ENCODE peak calls at places on chromosomes 3 and 15, in ten cellular contexts. One of them, this sample, is unnamed.

GRCh38 chr3:72134989-72135451 is 350.1 kb upstream of the PROK2 start:
- DNase-seq in stimulated activated CD4-positive, alpha-beta T cell treated with anti-CD3 and anti-CD28 coated beads, Interleukin-2, amount 100 ng/mL, for 24 hours: no peak
- DNase-seq in C1 segment of cervical spinal cord: no peak
- DNase-seq in GM23248: no peak
- DNase-seq in NT2/D1: no peak
- DNase-seq in D341Med: no peak
- DNase-seq in stromal cell of bone marrow: no peak
- DNase-seq in ELF-1: no peak
- DNase-seq in sciatic nerve: no peak
- DNase-seq in activated T-cell treated with anti-CD3 and anti-CD28 coated beads for 4 hours: no peak
- DNase-seq in this sample: no peak

GRCh38 chr3:152298393-152299242 is 29.9 kb downstream of the MBNL1 start:
- DNase-seq in GM23248: peak; percentile 92
- DNase-seq in stimulated activated CD4-positive, alpha-beta T cell treated with anti-CD3 and anti-CD28 coated beads, Interleukin-2, amount 100 ng/mL, for 24 hours: peak; percentile 66
- DNase-seq in sciatic nerve: no peak
- DNase-seq in NT2/D1: no peak
- DNase-seq in ELF-1: peak; percentile 32
- DNase-seq in C1 segment of cervical spinal cord: no peak
- DNase-seq in D341Med: peak; percentile 73
- DNase-seq in activated T-cell treated with anti-CD3 and anti-CD28 coated beads for 4 hours: peak; percentile 54
- DNase-seq in stromal cell of bone marrow: peak; percentile 90
- DNase-seq in this sample: peak; percentile 98

GRCh38 chr15:86690566-86690965 is 610.9 kb downstream of the AGBL1 start:
- DNase-seq in GM23248: no peak
- DNase-seq in C1 segment of cervical spinal cord: no peak
- DNase-seq in stimulated activated CD4-positive, alpha-beta T cell treated with anti-CD3 and anti-CD28 coated beads, Interleukin-2, amount 100 ng/mL, for 24 hours: no peak
- DNase-seq in D341Med: no peak
- DNase-seq in activated T-cell treated with anti-CD3 and anti-CD28 coated beads for 4 hours: no peak
- DNase-seq in NT2/D1: no peak
- DNase-seq in stromal cell of bone marrow: no peak
- DNase-seq in sciatic nerve: no peak
- DNase-seq in ELF-1: no peak
- DNase-seq in this sample: no peak

GRCh38 chr3:176939022-176939817 is 258.1 kb downstream of the TBL1XR1 start:
- DNase-seq in ELF-1: peak; percentile 45
- DNase-seq in stromal cell of bone marrow: peak; percentile 63
- DNase-seq in NT2/D1: peak; percentile 57
- DNase-seq in stimulated activated CD4-positive, alpha-beta T cell treated with anti-CD3 and anti-CD28 coated beads, Interleukin-2, amount 100 ng/mL, for 24 hours: peak; percentile 39
- DNase-seq in sciatic nerve: no peak
- DNase-seq in activated T-cell treated with anti-CD3 and anti-CD28 coated beads for 4 hours: peak; percentile 9
- DNase-seq in D341Med: peak; percentile 73
- DNase-seq in GM23248: peak; percentile 90
- DNase-seq in C1 segment of cervical spinal cord: no peak
- DNase-seq in this sample: peak; percentile 60

GRCh38 chr15:29935296-29936020 is 113.2 kb upstream of the TJP1 start:
- DNase-seq in NT2/D1: no peak
- DNase-seq in stimulated activated CD4-positive, alpha-beta T cell treated with anti-CD3 and anti-CD28 coated beads, Interleukin-2, amount 100 ng/mL, for 24 hours: no peak
- DNase-seq in GM23248: peak; percentile 29
- DNase-seq in ELF-1: peak; percentile 46
- DNase-seq in activated T-cell treated with anti-CD3 and anti-CD28 coated beads for 4 hours: no peak
- DNase-seq in D341Med: no peak
- DNase-seq in stromal cell of bone marrow: no peak
- DNase-seq in sciatic nerve: no peak
- DNase-seq in C1 segment of cervical spinal cord: no peak
- DNase-seq in this sample: no peak

GRCh38 chr3:61483997-61484396 is 77.4 kb upstream of the PTPRG start:
- DNase-seq in C1 segment of cervical spinal cord: no peak
- DNase-seq in stimulated activated CD4-positive, alpha-beta T cell treated with anti-CD3 and anti-CD28 coated beads, Interleukin-2, amount 100 ng/mL, for 24 hours: no peak
- DNase-seq in sciatic nerve: no peak
- DNase-seq in activated T-cell treated with anti-CD3 and anti-CD28 coated beads for 4 hours: no peak
- DNase-seq in stromal cell of bone marrow: no peak
- DNase-seq in GM23248: no peak
- DNase-seq in ELF-1: no peak
- DNase-seq in NT2/D1: no peak
- DNase-seq in D341Med: no peak
- DNase-seq in this sample: no peak

GRCh38 chr15:101248274-101248673 is 3.6 kb downstream of the CHSY1 start:
- DNase-seq in stimulated activated CD4-positive, alpha-beta T cell treated with anti-CD3 and anti-CD28 coated beads, Interleukin-2, amount 100 ng/mL, for 24 hours: no peak
- DNase-seq in NT2/D1: no peak
- DNase-seq in stromal cell of bone marrow: no peak
- DNase-seq in GM23248: no peak
- DNase-seq in D341Med: no peak
- DNase-seq in activated T-cell treated with anti-CD3 and anti-CD28 coated beads for 4 hours: no peak
- DNase-seq in C1 segment of cervical spinal cord: no peak
- DNase-seq in ELF-1: peak; percentile 57
- DNase-seq in sciatic nerve: no peak
- DNase-seq in this sample: no peak

GRCh38 chr3:194058189-194058571 is 77.8 kb upstream of the HES1 start:
- DNase-seq in sciatic nerve: peak; percentile 80
- DNase-seq in GM23248: peak; percentile 66
- DNase-seq in ELF-1: peak; percentile 83
- DNase-seq in stromal cell of bone marrow: peak; percentile 9
- DNase-seq in NT2/D1: peak; percentile 73
- DNase-seq in C1 segment of cervical spinal cord: no peak
- DNase-seq in D341Med: no peak
- DNase-seq in activated T-cell treated with anti-CD3 and anti-CD28 coated beads for 4 hours: no peak
- DNase-seq in stimulated activated CD4-positive, alpha-beta T cell treated with anti-CD3 and anti-CD28 coated beads, Interleukin-2, amount 100 ng/mL, for 24 hours: peak; percentile 28
- DNase-seq in this sample: no peak

GRCh38 chr3:184540777-184541681 is 20.6 kb upstream of the EPHB3 start:
- DNase-seq in stimulated activated CD4-positive, alpha-beta T cell treated with anti-CD3 and anti-CD28 coated beads, Interleukin-2, amount 100 ng/mL, for 24 hours: peak; percentile 81
- DNase-seq in NT2/D1: peak; percentile 73
- DNase-seq in stromal cell of bone marrow: no peak
- DNase-seq in D341Med: peak; percentile 61
- DNase-seq in sciatic nerve: peak; percentile 79
- DNase-seq in activated T-cell treated with anti-CD3 and anti-CD28 coated beads for 4 hours: peak; percentile 72
- DNase-seq in ELF-1: peak; percentile 83
- DNase-seq in GM23248: peak; percentile 57
- DNase-seq in C1 segment of cervical spinal cord: no peak
- DNase-seq in this sample: no peak

GRCh38 chr3:13544293-13544831 is 4.6 kb upstream of the FBLN2 start:
- DNase-seq in stimulated activated CD4-positive, alpha-beta T cell treated with anti-CD3 and anti-CD28 coated beads, Interleukin-2, amount 100 ng/mL, for 24 hours: peak; percentile 45
- DNase-seq in activated T-cell treated with anti-CD3 and anti-CD28 coated beads for 4 hours: peak; percentile 24
- DNase-seq in GM23248: peak; percentile 98
- DNase-seq in C1 segment of cervical spinal cord: no peak
- DNase-seq in stromal cell of bone marrow: peak; percentile 85
- DNase-seq in ELF-1: no peak
- DNase-seq in NT2/D1: no peak
- DNase-seq in sciatic nerve: no peak
- DNase-seq in D341Med: no peak
- DNase-seq in this sample: peak; percentile 75

GRCh38 chr3:185335799-185336198 is 27.1 kb upstream of the MAP3K13 start:
- DNase-seq in NT2/D1: no peak
- DNase-seq in D341Med: no peak
- DNase-seq in GM23248: peak; percentile 61
- DNase-seq in stimulated activated CD4-positive, alpha-beta T cell treated with anti-CD3 and anti-CD28 coated beads, Interleukin-2, amount 100 ng/mL, for 24 hours: no peak
- DNase-seq in ELF-1: no peak
- DNase-seq in C1 segment of cervical spinal cord: no peak
- DNase-seq in activated T-cell treated with anti-CD3 and anti-CD28 coated beads for 4 hours: no peak
- DNase-seq in sciatic nerve: no peak
- DNase-seq in stromal cell of bone marrow: no peak
- DNase-seq in this sample: no peak

GRCh38 chr3:60276615-60277014 is 974.6 kb downstream of the FHIT start:
- DNase-seq in NT2/D1: no peak
- DNase-seq in stimulated activated CD4-positive, alpha-beta T cell treated with anti-CD3 and anti-CD28 coated beads, Interleukin-2, amount 100 ng/mL, for 24 hours: no peak
- DNase-seq in ELF-1: no peak
- DNase-seq in D341Med: no peak
- DNase-seq in stromal cell of bone marrow: no peak
- DNase-seq in GM23248: no peak
- DNase-seq in sciatic nerve: no peak
- DNase-seq in activated T-cell treated with anti-CD3 and anti-CD28 coated beads for 4 hours: no peak
- DNase-seq in C1 segment of cervical spinal cord: no peak
- DNase-seq in this sample: no peak

GRCh38 chr3:71944482-71944881 is 159.5 kb upstream of the PROK2 start:
- DNase-seq in D341Med: no peak
- DNase-seq in sciatic nerve: no peak
- DNase-seq in C1 segment of cervical spinal cord: no peak
- DNase-seq in activated T-cell treated with anti-CD3 and anti-CD28 coated beads for 4 hours: no peak
- DNase-seq in stromal cell of bone marrow: no peak
- DNase-seq in ELF-1: no peak
- DNase-seq in stimulated activated CD4-positive, alpha-beta T cell treated with anti-CD3 and anti-CD28 coated beads, Interleukin-2, amount 100 ng/mL, for 24 hours: no peak
- DNase-seq in NT2/D1: no peak
- DNase-seq in GM23248: no peak
- DNase-seq in this sample: no peak

GRCh38 chr15:66923438-66923881 is 141.9 kb upstream of the SMAD3 start:
- DNase-seq in sciatic nerve: no peak
- DNase-seq in D341Med: peak; percentile 62
- DNase-seq in activated T-cell treated with anti-CD3 and anti-CD28 coated beads for 4 hours: peak; percentile 15
- DNase-seq in ELF-1: peak; percentile 76
- DNase-seq in stimulated activated CD4-positive, alpha-beta T cell treated with anti-CD3 and anti-CD28 coated beads, Interleukin-2, amount 100 ng/mL, for 24 hours: peak; percentile 47
- DNase-seq in NT2/D1: peak; percentile 79
- DNase-seq in C1 segment of cervical spinal cord: no peak
- DNase-seq in GM23248: peak; percentile 20
- DNase-seq in stromal cell of bone marrow: no peak
- DNase-seq in this sample: no peak

GRCh38 chr3:10192953-10193691 is 28.4 kb downstream of the IRAK2 start:
- DNase-seq in stimulated activated CD4-positive, alpha-beta T cell treated with anti-CD3 and anti-CD28 coated beads, Interleukin-2, amount 100 ng/mL, for 24 hours: peak; percentile 68
- DNase-seq in GM23248: peak; percentile 98
- DNase-seq in D341Med: no peak
- DNase-seq in ELF-1: peak; percentile 58
- DNase-seq in NT2/D1: peak; percentile 30
- DNase-seq in stromal cell of bone marrow: peak; percentile 85
- DNase-seq in sciatic nerve: no peak
- DNase-seq in C1 segment of cervical spinal cord: no peak
- DNase-seq in activated T-cell treated with anti-CD3 and anti-CD28 coated beads for 4 hours: peak; percentile 38
- DNase-seq in this sample: peak; percentile 91

GRCh38 chr15:31325976-31326728 is 483 bp upstream of the KLF13 start:
- DNase-seq in ELF-1: peak; percentile 99
- DNase-seq in C1 segment of cervical spinal cord: peak; percentile 91
- DNase-seq in activated T-cell treated with anti-CD3 and anti-CD28 coated beads for 4 hours: peak; percentile 100
- DNase-seq in D341Med: peak; percentile 99
- DNase-seq in NT2/D1: peak; percentile 83
- DNase-seq in sciatic nerve: peak; percentile 100
- DNase-seq in GM23248: peak; percentile 98
- DNase-seq in stromal cell of bone marrow: peak; percentile 92
- DNase-seq in stimulated activated CD4-positive, alpha-beta T cell treated with anti-CD3 and anti-CD28 coated beads, Interleukin-2, amount 100 ng/mL, for 24 hours: peak; percentile 99
- DNase-seq in this sample: peak; percentile 96

GRCh38 chr15:66480267-66480666 is 17.3 kb downstream of the SNAPC5 start:
- DNase-seq in stromal cell of bone marrow: no peak
- DNase-seq in GM23248: no peak
- DNase-seq in activated T-cell treated with anti-CD3 and anti-CD28 coated beads for 4 hours: no peak
- DNase-seq in D341Med: no peak
- DNase-seq in sciatic nerve: no peak
- DNase-seq in ELF-1: no peak
- DNase-seq in stimulated activated CD4-positive, alpha-beta T cell treated with anti-CD3 and anti-CD28 coated beads, Interleukin-2, amount 100 ng/mL, for 24 hours: no peak
- DNase-seq in NT2/D1: no peak
- DNase-seq in C1 segment of cervical spinal cord: no peak
- DNase-seq in this sample: no peak

GRCh38 chr3:141795719-141796435 is 32.7 kb downstream of the GRK7 start:
- DNase-seq in stimulated activated CD4-positive, alpha-beta T cell treated with anti-CD3 and anti-CD28 coated beads, Interleukin-2, amount 100 ng/mL, for 24 hours: peak; percentile 44
- DNase-seq in NT2/D1: no peak
- DNase-seq in activated T-cell treated with anti-CD3 and anti-CD28 coated beads for 4 hours: no peak
- DNase-seq in sciatic nerve: peak; percentile 65
- DNase-seq in ELF-1: no peak
- DNase-seq in C1 segment of cervical spinal cord: no peak
- DNase-seq in GM23248: peak; percentile 72
- DNase-seq in D341Med: no peak
- DNase-seq in stromal cell of bone marrow: no peak
- DNase-seq in this sample: peak; percentile 8

GRCh38 chr3:31106204-31106603 is 211.7 kb upstream of the GADL1 start:
- DNase-seq in C1 segment of cervical spinal cord: no peak
- DNase-seq in stimulated activated CD4-positive, alpha-beta T cell treated with anti-CD3 and anti-CD28 coated beads, Interleukin-2, amount 100 ng/mL, for 24 hours: no peak
- DNase-seq in ELF-1: no peak
- DNase-seq in GM23248: peak; percentile 94
- DNase-seq in NT2/D1: no peak
- DNase-seq in sciatic nerve: no peak
- DNase-seq in activated T-cell treated with anti-CD3 and anti-CD28 coated beads for 4 hours: no peak
- DNase-seq in stromal cell of bone marrow: peak; percentile 87
- DNase-seq in D341Med: no peak
- DNase-seq in this sample: peak; percentile 30

GRCh38 chr3:42264399-42265058 is 1.5 kb downstream of the CCK start:
- DNase-seq in ELF-1: peak; percentile 86
- DNase-seq in sciatic nerve: no peak
- DNase-seq in stimulated activated CD4-positive, alpha-beta T cell treated with anti-CD3 and anti-CD28 coated beads, Interleukin-2, amount 100 ng/mL, for 24 hours: no peak
- DNase-seq in C1 segment of cervical spinal cord: no peak
- DNase-seq in D341Med: peak; percentile 55
- DNase-seq in stromal cell of bone marrow: peak; percentile 4
- DNase-seq in NT2/D1: no peak
- DNase-seq in activated T-cell treated with anti-CD3 and anti-CD28 coated beads for 4 hours: no peak
- DNase-seq in GM23248: peak; percentile 83
- DNase-seq in this sample: no peak